ENCODE peak calls at places on chromosomes 4 and X, in ten cellular contexts. I, X, N, B, G, M, Z, K, F and T are unnamed samples.

GRCh38 chr4:106671711-106672110 is 303.1 kb upstream of the GIMD1 start:
- DNase-seq in X (peak; percentile 62), Z (no peak), N (no peak), I (no peak), G (no peak), B (no peak), M (no peak), K (no peak), F (no peak), T (no peak)

GRCh38 chrX:16892504-16893362 is 22.6 kb upstream of the RBBP7 start:
- DNase-seq in X (peak; percentile 82), I (peak; percentile 71), F (peak; percentile 74), Z (peak; percentile 50), K (peak; percentile 67), N (peak; percentile 57), G (no peak), B (peak; percentile 85), M (no peak), T (peak; percentile 43)

GRCh38 chr4:89248879-89249281 is 58.7 kb downstream of the GPRIN3 start:
- DNase-seq in Z (no peak), N (no peak), M (no peak), X (no peak), K (peak; percentile 19), F (no peak), B (no peak), I (no peak), G (no peak), T (no peak)

GRCh38 chr4:120680647-120681228 is 241.8 kb downstream of the PRDM5 start:
- DNase-seq in I (no peak), B (no peak), Z (no peak), N (no peak), X (no peak), K (no peak), M (no peak), G (no peak), F (no peak), T (no peak)

GRCh38 chr4:11259837-11260236 is 168.9 kb downstream of the HS3ST1 start:
- DNase-seq in X (no peak), I (no peak), K (no peak), F (no peak), N (no peak), G (no peak), B (no peak), M (no peak), Z (no peak), T (no peak)

GRCh38 chr4:171629737-171630136 is 183.5 kb upstream of the GALNTL6 start:
- DNase-seq in N (no peak), G (no peak), F (no peak), Z (peak; percentile 4), I (no peak), M (no peak), K (no peak), B (no peak), X (no peak), T (no peak)

GRCh38 chr4:125198916-125199315 is 115.8 kb upstream of the FAT4 start:
- DNase-seq in M (peak; percentile 30), G (no peak), I (no peak), Z (no peak), X (peak; percentile 80), N (no peak), K (no peak), F (no peak), B (peak; percentile 13), T (no peak)

GRCh38 chr4:48342559-48342878 is 1.2 kb downstream of the SLAIN2 start:
- DNase-seq in M (no peak), X (peak; percentile 12), K (no peak), F (no peak), G (no peak), Z (no peak), I (no peak), B (no peak), N (no peak), T (no peak)

GRCh38 chrX:48487362-48487785 is 11.4 kb downstream of the FTSJ1 start:
- DNase-seq in X (peak; percentile 99), N (peak; percentile 57), B (peak; percentile 90), K (no peak), M (peak; percentile 99), F (no peak), Z (peak; percentile 30), G (no peak), I (no peak), T (peak; percentile 96)

GRCh38 chrX:46208225-46208854 is 336.9 kb downstream of the ZNF674 start:
- DNase-seq in G (no peak), M (peak; percentile 55), I (no peak), B (no peak), N (no peak), Z (no peak), K (no peak), X (peak; percentile 35), F (no peak), T (peak; percentile 83)

GRCh38 chr4:170008376-170008775 is 17.8 kb downstream of the MFAP3L start:
- DNase-seq in I (no peak), B (no peak), G (no peak), N (no peak), Z (no peak), X (peak; percentile 29), K (no peak), F (no peak), M (no peak), T (no peak)

DNA sequence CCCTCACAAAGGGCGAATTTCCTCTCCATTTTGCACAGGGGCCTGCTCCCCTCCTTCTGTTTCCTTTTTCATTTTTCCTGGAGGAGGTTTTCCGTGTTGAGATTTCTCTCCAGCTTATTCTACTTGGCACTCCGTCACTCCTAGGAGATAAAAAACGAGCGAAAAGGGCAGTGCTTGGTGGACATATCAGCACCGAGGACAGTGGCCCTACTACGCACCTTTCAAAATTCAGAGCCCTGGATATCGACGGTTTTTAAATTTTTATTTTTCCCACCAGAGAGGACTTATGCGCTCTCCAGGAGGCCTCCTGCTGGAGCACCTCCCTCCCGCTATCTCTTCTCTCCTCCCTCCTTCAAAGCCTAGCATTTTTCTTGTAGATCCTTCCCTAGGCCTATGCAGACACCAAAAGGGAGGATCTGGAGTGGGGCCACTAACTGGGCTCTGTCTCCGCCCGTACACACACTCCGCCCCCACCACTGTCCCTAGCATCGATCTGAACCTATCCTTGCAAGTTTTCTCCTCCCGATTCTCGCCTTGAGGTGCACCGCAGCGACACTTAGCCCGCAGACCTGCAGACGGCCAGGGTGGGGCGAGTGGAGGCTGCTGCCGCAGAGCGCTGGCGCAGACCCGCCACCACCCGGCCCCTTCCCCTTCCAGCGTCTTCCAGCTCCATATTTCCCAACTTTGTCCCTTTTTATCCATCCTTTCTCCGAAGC is 8.5 kb upstream of the TCEAL9 start:
- DNase-seq in X (no peak), F (no peak), I (no peak), Z (no peak), B (peak; percentile 27), M (no peak), G (no peak), K (no peak), N (no peak), T (no peak)
- TF ChIP-seq CTCF in X (no peak), F (no peak), I (no peak), Z (no peak), B (no peak), M (no peak), G (no peak), K (no peak), N (no peak), T (no peak)

DNA sequence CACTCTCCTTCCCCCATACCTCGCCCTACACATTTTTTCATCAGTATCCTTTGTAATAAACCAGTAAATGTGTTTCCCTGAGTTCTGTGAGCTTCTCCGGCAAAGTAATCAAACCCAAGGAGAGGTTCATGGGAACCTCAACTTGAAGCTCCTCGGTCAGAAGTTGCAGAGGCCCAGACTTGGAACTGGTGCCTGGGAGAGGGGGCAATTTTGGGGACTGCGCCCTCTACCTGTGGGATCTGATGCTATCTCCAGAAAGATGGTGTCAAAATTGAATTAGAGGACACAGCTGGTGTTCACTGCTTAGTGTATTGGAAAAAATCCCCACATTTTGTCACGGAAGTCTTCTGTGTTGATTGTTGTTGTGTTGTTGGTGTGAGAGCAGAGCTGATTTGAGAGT is 70.6 kb downstream of the ATP11C start:
- DNase-seq in M (no peak), K (no peak), I (no peak), F (no peak), B (no peak), Z (no peak), G (no peak), N (no peak), X (no peak), T (no peak)
- TF ChIP-seq CTCF in M (peak; percentile 15), K (peak; percentile 14), I (no peak), F (no peak), B (no peak), Z (no peak), G (no peak), N (peak; percentile 8), X (no peak), T (no peak)

GRCh38 chr4:74968456-74969164 is 35.7 kb downstream of the PARM1 start:
- DNase-seq in I (no peak), G (no peak), M (no peak), N (no peak), K (no peak), X (no peak), B (no peak), F (no peak), Z (no peak), T (no peak)

GRCh38 chr4:74975082-74975481 is 42.2 kb downstream of the PARM1 start:
- DNase-seq in F (no peak), K (no peak), B (no peak), G (no peak), N (no peak), M (no peak), I (no peak), Z (no peak), X (no peak), T (no peak)

GRCh38 chr4:74967324-74967723 is 34.4 kb downstream of the PARM1 start:
- DNase-seq in F (no peak), B (no peak), K (no peak), Z (no peak), N (no peak), I (no peak), M (no peak), G (no peak), X (no peak), T (no peak)

GRCh38 chr4:74970577-74970976 is 37.7 kb downstream of the PARM1 start:
- DNase-seq in B (no peak), M (no peak), I (no peak), X (no peak), F (no peak), N (no peak), G (no peak), K (peak; percentile 55), Z (no peak), T (no peak)

GRCh38 chr4:74969507-74970474 is 36.9 kb downstream of the PARM1 start:
- DNase-seq in M (no peak), G (no peak), X (no peak), N (peak; percentile 51), F (no peak), B (peak; percentile 5), K (peak; percentile 74), Z (no peak), I (no peak), T (no peak)
- TF ChIP-seq CTCF in M (peak; percentile 27), G (no peak), X (peak; percentile 18), N (no peak), F (peak; percentile 11), B (no peak), K (peak; percentile 76), Z (no peak), I (no peak), T (no peak)

DNA sequence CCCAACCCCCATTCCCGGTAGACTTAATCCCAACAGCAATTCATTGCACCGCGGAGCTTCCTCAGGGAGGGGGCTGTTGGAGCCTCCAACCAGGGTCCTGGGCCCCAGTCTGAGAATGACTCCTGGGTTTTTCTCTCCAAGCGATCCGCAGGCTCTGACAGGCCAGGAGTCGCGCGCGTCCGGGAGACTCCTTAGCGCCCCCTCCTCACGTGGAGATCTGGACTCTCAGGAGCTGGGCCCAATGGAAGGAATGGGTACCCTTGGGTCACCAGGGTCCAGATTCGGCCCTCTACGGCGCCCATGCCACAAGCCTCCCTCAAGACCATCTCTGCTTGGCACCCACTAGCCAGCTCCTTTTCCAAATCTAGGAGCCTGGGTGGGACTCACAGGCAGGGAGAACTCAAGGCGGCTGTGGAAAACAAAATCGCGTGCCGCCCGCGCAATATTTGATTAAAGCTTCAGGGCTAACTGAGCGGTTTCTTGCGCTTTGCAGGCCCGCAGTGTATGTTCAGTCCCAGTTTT is 7.1 kb downstream of the HAND2 start:
- DNase-seq in G (no peak), N (no peak), Z (no peak), X (no peak), B (peak; percentile 61), K (peak; percentile 89), M (no peak), F (no peak), I (no peak), T (no peak)
- TF ChIP-seq CTCF in G (no peak), N (no peak), Z (no peak), X (no peak), B (peak; percentile 17), K (peak; percentile 11), M (no peak), F (no peak), I (no peak), T (no peak)